ENCODE peak calls at places on chromosome 22, in eight cellular contexts. One of them, this sample, is unnamed.

GRCh38 chr22:27386186-27386585 is 415.4 kb downstream of the MN1 start:
- DNase-seq in NCI-H1092: no peak
- DNase-seq in germinal center: no peak
- DNase-seq in effector memory CD4-positive, alpha-beta T cell: no peak
- DNase-seq in fibroblast of mammary gland: no peak
- DNase-seq in NCI-H1694: no peak
- DNase-seq in esophagus squamous epithelium: no peak
- DNase-seq in iPS-NIHi11: no peak
- DNase-seq in this sample: no peak

GRCh38 chr22:35115515-35115914 is 49.6 kb downstream of the ISX start:
- DNase-seq in NCI-H1092: no peak
- DNase-seq in germinal center: no peak
- DNase-seq in effector memory CD4-positive, alpha-beta T cell: no peak
- DNase-seq in fibroblast of mammary gland: no peak
- DNase-seq in NCI-H1694: no peak
- DNase-seq in esophagus squamous epithelium: no peak
- DNase-seq in iPS-NIHi11: no peak
- DNase-seq in this sample: no peak

GRCh38 chr22:33397381-33397907 is 339.3 kb upstream of the SYN3 start:
- DNase-seq in NCI-H1092: no peak
- DNase-seq in germinal center: no peak
- DNase-seq in effector memory CD4-positive, alpha-beta T cell: no peak
- DNase-seq in fibroblast of mammary gland: no peak
- DNase-seq in NCI-H1694: no peak
- DNase-seq in esophagus squamous epithelium: no peak
- DNase-seq in iPS-NIHi11: no peak
- DNase-seq in this sample: no peak

GRCh38 chr22:36325163-36326031 is 62.4 kb downstream of the MYH9 start:
- DNase-seq in NCI-H1092: no peak
- DNase-seq in germinal center: no peak
- DNase-seq in effector memory CD4-positive, alpha-beta T cell: no peak
- DNase-seq in fibroblast of mammary gland: peak
- DNase-seq in NCI-H1694: no peak
- DNase-seq in esophagus squamous epithelium: no peak
- DNase-seq in iPS-NIHi11: no peak
- DNase-seq in this sample: no peak

GRCh38 chr22:20951932-20952380 is 15.1 kb upstream of the AIFM3 start:
- DNase-seq in NCI-H1092: no peak
- DNase-seq in germinal center: no peak
- DNase-seq in effector memory CD4-positive, alpha-beta T cell: no peak
- DNase-seq in fibroblast of mammary gland: no peak
- DNase-seq in NCI-H1694: no peak
- DNase-seq in esophagus squamous epithelium: no peak
- DNase-seq in iPS-NIHi11: no peak
- DNase-seq in this sample: no peak

GRCh38 chr22:21917206-21917958 is 35.3 kb downstream of the PPM1F start:
- DNase-seq in NCI-H1092: no peak
- DNase-seq in germinal center: no peak
- DNase-seq in effector memory CD4-positive, alpha-beta T cell: no peak
- DNase-seq in fibroblast of mammary gland: no peak
- DNase-seq in NCI-H1694: no peak
- DNase-seq in esophagus squamous epithelium: no peak
- DNase-seq in iPS-NIHi11: peak
- DNase-seq in this sample: no peak

GRCh38 chr22:27129266-27129665 is 471.9 kb downstream of the MIAT start:
- DNase-seq in NCI-H1092: no peak
- DNase-seq in germinal center: no peak
- DNase-seq in effector memory CD4-positive, alpha-beta T cell: no peak
- DNase-seq in fibroblast of mammary gland: peak
- DNase-seq in NCI-H1694: no peak
- DNase-seq in esophagus squamous epithelium: no peak
- DNase-seq in iPS-NIHi11: no peak
- DNase-seq in this sample: no peak

GRCh38 chr22:29219881-29220670 is 14.4 kb downstream of the EMID1 start:
- DNase-seq in NCI-H1092: no peak
- DNase-seq in germinal center: no peak
- DNase-seq in effector memory CD4-positive, alpha-beta T cell: no peak
- DNase-seq in fibroblast of mammary gland: no peak
- DNase-seq in NCI-H1694: no peak
- DNase-seq in esophagus squamous epithelium: no peak
- DNase-seq in iPS-NIHi11: peak
- DNase-seq in this sample: peak

GRCh38 chr22:24460418-24461089 is 33.2 kb downstream of the ADORA2A start:
- DNase-seq in NCI-H1092: no peak
- DNase-seq in germinal center: no peak
- DNase-seq in effector memory CD4-positive, alpha-beta T cell: no peak
- DNase-seq in fibroblast of mammary gland: no peak
- DNase-seq in NCI-H1694: no peak
- DNase-seq in esophagus squamous epithelium: no peak
- DNase-seq in iPS-NIHi11: no peak
- DNase-seq in this sample: no peak

GRCh38 chr22:40196628-40197027 is 18.9 kb downstream of the TNRC6B start:
- DNase-seq in NCI-H1092: no peak
- DNase-seq in germinal center: no peak
- DNase-seq in effector memory CD4-positive, alpha-beta T cell: no peak
- DNase-seq in fibroblast of mammary gland: peak
- DNase-seq in NCI-H1694: no peak
- DNase-seq in esophagus squamous epithelium: no peak
- DNase-seq in iPS-NIHi11: no peak
- DNase-seq in this sample: no peak

GRCh38 chr22:38924197-38924952 is 33.0 kb upstream of the APOBEC3A start:
- DNase-seq in NCI-H1092: peak
- DNase-seq in germinal center: no peak
- DNase-seq in effector memory CD4-positive, alpha-beta T cell: no peak
- DNase-seq in fibroblast of mammary gland: peak
- DNase-seq in NCI-H1694: peak
- DNase-seq in esophagus squamous epithelium: no peak
- DNase-seq in iPS-NIHi11: no peak
- DNase-seq in this sample: no peak

GRCh38 chr22:42608481-42609361 is 6.0 kb downstream of the POLDIP3 start:
- DNase-seq in NCI-H1092: no peak
- DNase-seq in germinal center: no peak
- DNase-seq in effector memory CD4-positive, alpha-beta T cell: no peak
- DNase-seq in fibroblast of mammary gland: peak
- DNase-seq in NCI-H1694: peak
- DNase-seq in esophagus squamous epithelium: no peak
- DNase-seq in iPS-NIHi11: no peak
- DNase-seq in this sample: no peak

GRCh38 chr22:41216984-41217383 is 11.9 kb downstream of the L3MBTL2 start:
- DNase-seq in NCI-H1092: peak
- DNase-seq in germinal center: no peak
- DNase-seq in effector memory CD4-positive, alpha-beta T cell: no peak
- DNase-seq in fibroblast of mammary gland: peak
- DNase-seq in NCI-H1694: no peak
- DNase-seq in esophagus squamous epithelium: no peak
- DNase-seq in iPS-NIHi11: peak
- DNase-seq in this sample: no peak

GRCh38 chr22:36818010-36818642 is 1.3 kb upstream of the PVALB start:
- DNase-seq in NCI-H1092: no peak
- DNase-seq in germinal center: no peak
- DNase-seq in effector memory CD4-positive, alpha-beta T cell: no peak
- DNase-seq in fibroblast of mammary gland: peak
- DNase-seq in NCI-H1694: no peak
- DNase-seq in esophagus squamous epithelium: no peak
- DNase-seq in iPS-NIHi11: no peak
- DNase-seq in this sample: peak

GRCh38 chr22:41664490-41664889 is 24.2 kb downstream of the SNU13 start:
- DNase-seq in NCI-H1092: no peak
- DNase-seq in germinal center: no peak
- DNase-seq in effector memory CD4-positive, alpha-beta T cell: no peak
- DNase-seq in fibroblast of mammary gland: no peak
- DNase-seq in NCI-H1694: no peak
- DNase-seq in esophagus squamous epithelium: no peak
- DNase-seq in iPS-NIHi11: no peak
- DNase-seq in this sample: no peak

GRCh38 chr22:22201925-22202343 is 42.7 kb upstream of the VPREB1 start:
- DNase-seq in NCI-H1092: no peak
- DNase-seq in germinal center: peak
- DNase-seq in effector memory CD4-positive, alpha-beta T cell: no peak
- DNase-seq in fibroblast of mammary gland: no peak
- DNase-seq in NCI-H1694: no peak
- DNase-seq in esophagus squamous epithelium: no peak
- DNase-seq in iPS-NIHi11: no peak
- DNase-seq in this sample: no peak

GRCh38 chr22:19943665-19944026 is 2.0 kb upstream of the TXNRD2 start:
- DNase-seq in NCI-H1092: no peak
- DNase-seq in germinal center: no peak
- DNase-seq in effector memory CD4-positive, alpha-beta T cell: no peak
- DNase-seq in fibroblast of mammary gland: peak
- DNase-seq in NCI-H1694: no peak
- DNase-seq in esophagus squamous epithelium: no peak
- DNase-seq in iPS-NIHi11: no peak
- DNase-seq in this sample: no peak

GRCh38 chr22:45918455-45919370 is 58.2 kb downstream of the WNT7B start:
- DNase-seq in NCI-H1092: no peak
- DNase-seq in germinal center: no peak
- DNase-seq in effector memory CD4-positive, alpha-beta T cell: no peak
- DNase-seq in fibroblast of mammary gland: no peak
- DNase-seq in NCI-H1694: no peak
- DNase-seq in esophagus squamous epithelium: no peak
- DNase-seq in iPS-NIHi11: no peak
- DNase-seq in this sample: no peak

GRCh38 chr22:43436536-43437267 is 24.9 kb downstream of the MPPED1 start:
- DNase-seq in NCI-H1092: no peak
- DNase-seq in germinal center: no peak
- DNase-seq in effector memory CD4-positive, alpha-beta T cell: no peak
- DNase-seq in fibroblast of mammary gland: no peak
- DNase-seq in NCI-H1694: peak
- DNase-seq in esophagus squamous epithelium: no peak
- DNase-seq in iPS-NIHi11: no peak
- DNase-seq in this sample: no peak

GRCh38 chr22:23305321-23305910 is 125.1 kb downstream of the BCR start:
- DNase-seq in NCI-H1092: no peak
- DNase-seq in germinal center: no peak
- DNase-seq in effector memory CD4-positive, alpha-beta T cell: no peak
- DNase-seq in fibroblast of mammary gland: peak
- DNase-seq in NCI-H1694: no peak
- DNase-seq in esophagus squamous epithelium: no peak
- DNase-seq in iPS-NIHi11: no peak
- DNase-seq in this sample: no peak

GRCh38 chr22:23153994-23154393 is 8.7 kb downstream of the RAB36 start:
- DNase-seq in NCI-H1092: no peak
- DNase-seq in germinal center: no peak
- DNase-seq in effector memory CD4-positive, alpha-beta T cell: no peak
- DNase-seq in fibroblast of mammary gland: no peak
- DNase-seq in NCI-H1694: no peak
- DNase-seq in esophagus squamous epithelium: no peak
- DNase-seq in iPS-NIHi11: no peak
- DNase-seq in this sample: no peak

GRCh38 chr22:50733521-50734342 is 4.3 kb upstream of the ACR start:
- DNase-seq in NCI-H1092: no peak
- DNase-seq in germinal center: no peak
- DNase-seq in effector memory CD4-positive, alpha-beta T cell: no peak
- DNase-seq in fibroblast of mammary gland: peak
- DNase-seq in NCI-H1694: no peak
- DNase-seq in esophagus squamous epithelium: no peak
- DNase-seq in iPS-NIHi11: no peak
- DNase-seq in this sample: peak

GRCh38 chr22:35064664-35065063 is 1.3 kb upstream of the ISX start:
- DNase-seq in NCI-H1092: no peak
- DNase-seq in germinal center: no peak
- DNase-seq in effector memory CD4-positive, alpha-beta T cell: no peak
- DNase-seq in fibroblast of mammary gland: no peak
- DNase-seq in NCI-H1694: no peak
- DNase-seq in esophagus squamous epithelium: no peak
- DNase-seq in iPS-NIHi11: no peak
- DNase-seq in this sample: no peak

GRCh38 chr22:42270178-42270511 is 308 bp downstream of the TCF20 start:
- DNase-seq in NCI-H1092: no peak
- DNase-seq in germinal center: no peak
- DNase-seq in effector memory CD4-positive, alpha-beta T cell: peak
- DNase-seq in fibroblast of mammary gland: no peak
- DNase-seq in NCI-H1694: no peak
- DNase-seq in esophagus squamous epithelium: no peak
- DNase-seq in iPS-NIHi11: peak
- DNase-seq in this sample: peak

GRCh38 chr22:45400046-45400445 is 13.4 kb downstream of the SMC1B start:
- DNase-seq in NCI-H1092: no peak
- DNase-seq in germinal center: no peak
- DNase-seq in effector memory CD4-positive, alpha-beta T cell: no peak
- DNase-seq in fibroblast of mammary gland: no peak
- DNase-seq in NCI-H1694: no peak
- DNase-seq in esophagus squamous epithelium: no peak
- DNase-seq in iPS-NIHi11: no peak
- DNase-seq in this sample: no peak

GRCh38 chr22:43343262-43343988 is at the start of gene SCUBE1:
- DNase-seq in NCI-H1092: peak
- DNase-seq in germinal center: peak
- DNase-seq in effector memory CD4-positive, alpha-beta T cell: peak
- DNase-seq in fibroblast of mammary gland: peak
- DNase-seq in NCI-H1694: peak
- DNase-seq in esophagus squamous epithelium: no peak
- DNase-seq in iPS-NIHi11: peak
- DNase-seq in this sample: peak

This sample was measured in glutamatergic neuron.